ENCODE peak calls at places on chromosomes 16 and 17, in five cellular contexts. M, I, G, X and W are unnamed samples.

GRCh38 chr16:13553453-13553985 is 366.4 kb upstream of the ERCC4 start:
- DNase-seq in X (no peak), G (no peak), M (no peak), I (no peak), W (no peak)

GRCh38 chr17:948284-948852 is 31.2 kb downstream of the NXN start:
- DNase-seq in M (no peak), I (no peak), X (no peak), G (no peak), W (no peak)

GRCh38 chr17:48593840-48594411 is 347 bp upstream of the HOXB5 start:
- DNase-seq in G (peak), X (peak), M (peak), I (no peak), W (no peak)

GRCh38 chr17:71850792-71851191 is 270.0 kb upstream of the SOX9 start:
- DNase-seq in M (no peak), G (no peak), X (no peak), I (no peak), W (no peak)

GRCh38 chr17:57010495-57010894 is 32.6 kb downstream of the SCPEP1 start:
- DNase-seq in X (no peak), I (no peak), M (no peak), G (no peak), W (no peak)

GRCh38 chr16:57475711-57476339 is 10.5 kb downstream of the DOK4 start:
- DNase-seq in X (no peak), M (peak), G (peak), I (no peak), W (no peak)

GRCh38 chr17:63356275-63356905 is 89.7 kb downstream of the CYB561 start:
- DNase-seq in X (no peak), I (no peak), M (no peak), G (no peak), W (no peak)

GRCh38 chr16:88505405-88506082 is 52.5 kb downstream of the ZFPM1 start:
- DNase-seq in G (peak), X (no peak), I (no peak), M (no peak), W (peak)

GRCh38 chr16:51557670-51558069 is 406.6 kb upstream of the SALL1 start:
- DNase-seq in G (no peak), X (no peak), M (no peak), I (no peak), W (no peak)

GRCh38 chr17:69579961-69580677 is 165.6 kb downstream of the MAP2K6 start:
- DNase-seq in M (no peak), G (no peak), I (no peak), X (no peak), W (no peak)

GRCh38 chr17:69577098-69577497 is 162.6 kb downstream of the MAP2K6 start:
- DNase-seq in X (no peak), I (no peak), M (no peak), G (no peak), W (no peak)

GRCh38 chr17:69578385-69578936 is 164.0 kb downstream of the MAP2K6 start:
- DNase-seq in I (no peak), M (no peak), G (no peak), X (no peak), W (no peak)

GRCh38 chr17:69575346-69575761 is 160.9 kb downstream of the MAP2K6 start:
- DNase-seq in M (no peak), G (no peak), X (no peak), I (no peak), W (peak)

DNA sequence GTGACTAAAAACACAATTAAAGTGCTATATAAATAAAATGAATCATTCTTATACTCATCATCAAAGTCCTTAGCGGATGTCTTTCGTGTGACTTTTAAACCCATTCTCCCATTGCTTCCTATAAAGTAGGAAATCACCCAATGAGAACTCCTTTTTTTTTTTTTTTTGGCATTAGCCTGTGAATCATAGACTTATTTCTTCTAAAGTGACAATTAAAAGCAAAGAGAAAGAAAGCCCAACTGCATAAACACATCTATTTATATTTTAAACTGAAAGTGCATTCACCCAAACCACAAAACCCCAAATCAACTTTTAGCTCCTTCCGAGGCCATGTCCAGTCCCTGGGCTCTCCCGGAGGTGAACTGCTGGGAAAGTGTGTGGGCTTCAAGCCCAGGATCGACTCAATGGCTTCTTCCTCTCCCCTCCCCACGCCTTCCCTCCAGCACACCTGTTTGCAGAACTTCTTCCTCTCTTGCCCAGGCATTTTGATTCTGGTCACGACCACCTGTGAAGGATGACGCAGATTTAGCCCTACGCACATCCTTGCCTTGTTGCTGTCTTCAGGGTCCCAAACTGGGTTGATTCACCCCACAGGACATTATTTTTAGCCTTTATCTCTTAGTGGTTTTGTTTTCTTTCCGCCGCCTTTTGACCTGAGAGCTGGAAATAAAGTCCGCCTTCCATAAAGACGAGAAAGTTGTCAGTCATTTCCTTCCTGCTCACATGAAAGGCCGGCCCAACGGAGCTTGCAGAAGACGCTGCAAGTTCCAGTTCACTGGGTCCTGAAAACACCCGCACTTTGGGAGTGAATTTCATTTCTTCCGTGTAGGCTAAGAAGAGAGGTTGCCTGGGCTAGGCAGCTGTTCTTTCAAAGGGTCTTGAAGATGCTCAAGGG is 166.8 kb downstream of the MAP2K6 start:
- DNase-seq in X (no peak), G (no peak), M (no peak), I (no peak), W (no peak)
- H3K4me3 ChIP-seq in X (peak), G (no peak), M (no peak), I (no peak), W (no peak)

DNA sequence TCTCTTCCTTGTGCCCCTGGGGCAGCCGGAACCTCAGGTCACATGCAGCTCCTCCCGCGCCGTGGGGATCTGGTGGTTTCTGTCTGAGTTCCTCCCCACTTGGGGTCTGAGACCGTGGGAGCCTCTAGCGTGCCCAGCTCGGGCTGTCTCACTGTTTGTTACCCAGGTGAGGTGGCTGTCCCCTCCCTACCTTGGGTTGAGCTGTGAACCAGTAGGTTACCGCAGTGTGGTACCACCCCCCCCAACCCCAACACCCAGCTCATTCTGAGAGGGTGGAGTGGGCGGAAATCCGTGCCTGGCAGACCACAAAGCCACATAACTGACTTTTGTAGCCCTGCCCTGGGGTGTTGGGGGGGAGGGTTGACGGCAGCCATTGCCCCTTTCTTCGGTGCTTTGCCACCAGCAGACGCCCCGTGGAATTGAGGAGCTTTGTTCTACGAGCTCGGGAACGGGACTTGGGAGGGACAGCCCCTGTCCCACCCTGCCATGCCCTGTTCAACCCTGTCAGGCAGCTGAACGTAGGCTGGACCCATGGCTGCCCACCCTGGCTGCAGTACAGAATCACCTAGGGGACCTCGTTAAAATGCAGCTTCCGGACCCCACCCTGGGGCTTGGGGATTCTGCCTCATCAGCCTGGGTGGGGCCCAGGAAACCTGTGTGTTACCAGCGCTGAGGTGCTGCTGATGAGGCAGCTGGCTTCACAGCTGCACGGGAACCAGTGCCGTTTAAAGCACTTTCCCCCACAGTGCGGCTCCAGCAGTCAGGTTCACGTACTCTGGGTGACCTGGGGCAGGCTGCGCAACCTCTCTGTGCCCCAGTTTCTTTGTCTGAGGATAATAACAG is 18.5 kb downstream of the RAP1GAP2 start:
- DNase-seq in I (no peak), G (no peak), M (no peak), X (no peak), W (no peak)
- H3K4me3 ChIP-seq in I (no peak), G (no peak), M (no peak), X (peak), W (no peak)

DNA sequence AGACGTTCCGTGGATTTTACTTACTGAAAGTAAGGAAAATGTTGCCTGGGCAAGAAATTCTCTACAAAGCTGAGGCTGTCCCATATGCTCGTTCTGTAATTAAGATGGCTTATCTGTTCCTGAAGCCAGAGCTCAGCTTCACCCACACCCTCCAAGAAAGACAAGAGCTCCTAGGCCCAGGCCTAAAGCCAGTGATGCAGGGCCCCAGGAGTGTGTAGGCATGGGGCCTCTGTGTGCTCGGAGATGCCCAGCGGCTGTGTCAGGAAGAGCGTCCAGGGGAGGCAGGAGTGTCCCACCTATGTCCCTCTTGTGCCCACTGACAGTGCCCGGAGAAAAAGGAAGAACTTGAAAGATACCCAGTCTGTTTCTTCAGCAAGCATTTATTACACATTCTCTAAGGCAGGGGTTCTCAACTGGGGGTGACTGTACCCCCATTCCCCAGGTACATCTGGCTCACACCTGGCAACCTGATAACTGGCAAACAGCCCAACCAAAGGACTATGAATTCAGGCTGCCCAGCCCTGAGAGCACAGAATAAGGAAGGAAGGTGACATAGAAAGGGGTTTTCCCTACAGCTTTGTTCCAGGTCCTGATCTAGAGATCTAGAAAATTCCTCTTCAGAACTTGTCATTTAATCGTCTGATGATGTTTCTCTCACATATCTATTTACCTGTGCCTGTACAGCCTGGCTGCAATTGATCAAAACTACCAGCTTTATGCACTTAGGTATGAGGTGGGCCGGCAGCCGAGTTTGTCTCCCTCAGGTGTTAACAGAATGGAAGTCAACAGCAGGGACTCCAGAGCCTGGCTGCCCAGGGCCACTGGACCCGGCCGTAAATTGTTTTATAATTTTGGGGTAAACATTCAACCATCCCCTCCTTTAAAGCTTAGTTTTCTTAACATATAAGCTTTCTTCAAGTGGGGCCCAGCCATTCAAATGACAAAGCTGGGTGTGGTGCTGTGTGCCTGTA is 12.0 kb downstream of the SNN start:
- DNase-seq in M (no peak), X (no peak), I (peak), G (no peak), W (no peak)
- H3K4me3 ChIP-seq in M (no peak), X (no peak), I (no peak), G (no peak), W (no peak)

GRCh38 chr17:29180788-29181160 is 576 bp upstream of the MYO18A start:
- DNase-seq in X (no peak), G (no peak), I (no peak), M (no peak), W (no peak)
- H3K4me3 ChIP-seq in X (peak), G (no peak), I (peak), M (peak), W (peak)

DNA sequence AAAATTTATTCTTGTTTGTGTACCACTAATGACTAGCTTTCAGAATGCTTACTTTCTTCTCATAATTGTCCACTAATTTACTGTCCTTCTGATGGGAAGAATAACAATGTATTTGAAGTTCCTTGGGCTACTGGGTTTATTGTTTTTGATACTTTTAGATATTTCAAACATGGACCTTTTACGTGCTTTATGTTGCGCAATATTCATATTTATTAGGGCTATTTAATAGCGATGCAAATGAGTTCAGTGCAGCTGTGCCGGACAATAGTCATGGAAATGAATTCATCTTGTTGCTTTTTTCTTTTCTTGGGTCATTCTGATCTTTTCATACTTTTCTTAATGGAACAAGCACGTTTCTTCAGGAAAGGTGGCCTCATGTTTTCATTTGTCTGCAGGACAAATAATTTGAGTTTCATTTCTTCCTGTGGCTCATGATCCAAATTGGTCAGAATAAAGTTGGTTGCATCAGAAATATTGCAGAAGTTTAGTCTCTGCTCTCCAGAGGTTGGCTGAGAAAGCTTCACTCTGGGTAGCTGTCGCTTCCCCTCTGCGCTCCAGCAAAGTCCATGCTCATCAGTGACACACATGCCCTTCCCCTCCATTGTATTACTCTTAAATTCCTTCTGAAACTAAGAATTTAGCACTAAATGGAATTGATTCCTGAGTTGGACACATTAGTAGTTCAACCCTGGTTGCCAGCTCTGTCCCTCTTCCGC is 128.8 kb downstream of the PRKCA start:
- DNase-seq in M (no peak), G (no peak), I (no peak), X (no peak), W (no peak)
- H3K4me3 ChIP-seq in M (no peak), G (no peak), I (peak), X (no peak), W (no peak)

DNA sequence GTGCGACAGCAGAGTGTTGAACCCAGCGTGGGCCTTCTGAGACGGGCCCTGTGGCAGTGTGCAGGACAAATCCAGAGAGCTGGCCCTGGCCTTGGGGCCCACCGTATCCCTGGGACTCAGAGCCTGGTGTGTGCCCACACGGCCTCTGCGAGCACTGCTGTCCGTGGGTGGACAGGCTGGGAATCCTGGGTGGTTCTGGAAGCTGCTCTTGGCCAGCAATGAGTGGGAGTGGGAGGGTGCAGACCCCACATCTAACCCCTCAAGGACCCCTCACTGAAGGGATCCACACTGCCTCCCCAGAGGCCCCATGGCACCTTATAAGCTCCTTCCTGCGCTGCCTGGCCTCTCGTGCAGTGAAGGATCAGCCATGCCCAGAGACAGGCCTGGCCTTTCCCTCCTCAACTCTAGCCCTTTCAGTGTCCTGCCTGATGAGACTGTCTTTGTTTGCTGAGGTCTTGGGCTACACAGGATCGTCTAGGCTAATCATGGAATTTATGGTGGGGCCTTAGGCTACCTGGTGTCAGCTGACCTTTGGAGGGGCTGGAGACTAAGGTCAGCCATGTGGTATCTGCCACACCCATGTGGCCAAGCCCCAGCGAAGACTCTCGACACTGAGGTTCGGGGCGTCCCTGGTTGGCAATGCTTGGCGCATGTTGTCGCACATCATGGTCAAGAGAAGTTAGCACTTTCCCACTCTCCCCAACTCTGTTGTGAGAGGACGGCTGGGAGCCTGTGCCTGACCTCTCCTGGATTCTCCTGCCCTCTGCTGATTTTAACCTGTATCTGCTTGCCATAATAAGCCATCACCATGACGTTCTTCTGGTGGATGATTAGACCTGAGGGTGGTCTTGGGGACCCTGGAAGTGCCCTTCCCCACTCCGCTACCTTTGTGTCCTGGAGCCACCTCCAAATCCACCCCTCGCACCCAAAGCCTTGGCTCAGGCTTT is 16.4 kb upstream of the GINS2 start:
- DNase-seq in X (no peak), G (no peak), M (no peak), I (no peak), W (no peak)
- H3K4me3 ChIP-seq in X (no peak), G (no peak), M (no peak), I (no peak), W (no peak)

GRCh38 chr17:28226563-28226962 is 92.4 kb upstream of the TMEM97 start:
- DNase-seq in M (no peak), I (no peak), G (no peak), X (no peak), W (no peak)
- H3K4me3 ChIP-seq in M (no peak), I (no peak), G (no peak), X (no peak), W (no peak)

GRCh38 chr17:58818654-58819053 is 63.0 kb downstream of the PPM1E start:
- DNase-seq in X (no peak), G (no peak), I (no peak), M (no peak), W (no peak)

GRCh38 chr17:58822148-58823050 is 66.7 kb downstream of the PPM1E start:
- DNase-seq in I (no peak), G (peak), X (no peak), M (no peak), W (no peak)

GRCh38 chr17:58823051-58823525 is 67.4 kb downstream of the PPM1E start:
- DNase-seq in M (no peak), X (no peak), G (no peak), I (no peak), W (no peak)
- H3K4me3 ChIP-seq in M (no peak), X (no peak), G (no peak), I (no peak), W (no peak)

GRCh38 chr16:66087308-66087707 is 279.2 kb upstream of the CDH5 start:
- DNase-seq in G (no peak), M (no peak), I (no peak), X (no peak), W (no peak)
- H3K4me3 ChIP-seq in G (no peak), M (no peak), I (no peak), X (no peak), W (no peak)

GRCh38 chr17:6080711-6081430 is 10.7 kb downstream of the WSCD1 start:
- DNase-seq in G (no peak), X (no peak), I (no peak), M (no peak), W (no peak)
- H3K4me3 ChIP-seq in G (no peak), X (no peak), I (no peak), M (no peak), W (no peak)